ENCODE peak calls at places on chromosomes 12 and 14, in six cellular contexts. E is left ventricle myocardium inferior, C is tibial nerve, W is lower lobe of right lung, O is hepatocyte, Q is AG10803. V is an unnamed sample.

GRCh38 chr14:100883789-100884101 is 19.8 kb downstream of the RTL1 start:
- DNase-seq in O (no peak), Q (no peak), C (no peak), E (no peak), W (peak; percentile 24), V (no peak)

GRCh38 chr12:28563926-28564325 is 373.7 kb downstream of the CCDC91 start:
- DNase-seq in C (no peak), O (no peak), W (no peak), E (no peak), Q (peak; percentile 94), V (no peak)

GRCh38 chr12:60035835-60036234 is 440.0 kb downstream of the SLC16A7 start:
- DNase-seq in E (no peak), O (no peak), Q (peak; percentile 39), W (no peak), C (no peak), V (no peak)

GRCh38 chr12:89481218-89481914 is 43.2 kb downstream of the GALNT4 start:
- DNase-seq in W (no peak), Q (no peak), E (no peak), C (no peak), O (no peak), V (no peak)

GRCh38 chr14:97408937-97409860 is 612.0 kb downstream of the VRK1 start:
- DNase-seq in C (no peak), O (no peak), Q (no peak), E (no peak), W (no peak), V (no peak)

GRCh38 chr12:105427883-105428282 is 97.4 kb downstream of the C12orf75 start:
- DNase-seq in O (no peak), W (no peak), E (no peak), C (no peak), Q (peak; percentile 30), V (no peak)

GRCh38 chr12:105025890-105026289 is 39.8 kb downstream of the NOPCHAP1 start:
- DNase-seq in C (peak; percentile 75), W (no peak), E (no peak), Q (peak; percentile 75), O (peak; percentile 43), V (no peak)

GRCh38 chr12:114240288-114240687 is 165.7 kb downstream of the TBX5 start:
- DNase-seq in Q (no peak), W (no peak), C (no peak), O (no peak), E (no peak), V (no peak)

GRCh38 chr14:104735830-104736642 is 12.0 kb downstream of the ADSS1 start:
- DNase-seq in Q (peak; percentile 88), C (peak; percentile 80), W (peak; percentile 89), O (peak; percentile 65), E (peak; percentile 90), V (no peak)

GRCh38 chr14:90695997-90696681 is 120.1 kb downstream of the TTC7B start:
- DNase-seq in Q (no peak), C (no peak), O (no peak), W (no peak), E (no peak), V (no peak)

GRCh38 chr14:56008160-56008559 is 110.1 kb upstream of the PELI2 start:
- DNase-seq in E (no peak), Q (no peak), O (no peak), W (no peak), C (no peak), V (no peak)

GRCh38 chr12:95243497-95244183 is 26.0 kb downstream of the VEZT start:
- DNase-seq in C (no peak), O (no peak), W (no peak), E (no peak), Q (no peak), V (no peak)

GRCh38 chr14:90551070-90551704 is 154.4 kb downstream of the CALM1 start:
- DNase-seq in E (no peak), C (no peak), Q (peak; percentile 33), O (no peak), W (no peak), V (no peak)

GRCh38 chr12:53968214-53969127 is 4.5 kb upstream of the HOXC11 start:
- DNase-seq in W (no peak), O (no peak), E (no peak), Q (no peak), C (no peak), V (no peak)

GRCh38 chr12:119157528-119157927 is 21.2 kb upstream of the HSPB8 start:
- DNase-seq in Q (no peak), C (no peak), O (no peak), E (peak; percentile 79), W (peak; percentile 57), V (no peak)

GRCh38 chr14:50607181-50607580 is 47.2 kb downstream of the ATL1 start:
- DNase-seq in E (no peak), C (no peak), W (no peak), Q (peak; percentile 89), O (no peak), V (no peak)

GRCh38 chr14:94051115-94051514 is 25.0 kb downstream of the OTUB2 start:
- DNase-seq in E (peak; percentile 46), Q (peak; percentile 37), W (no peak), C (peak; percentile 45), O (peak; percentile 53), V (peak; percentile 38)

GRCh38 chr12:30797689-30798088 is 42.9 kb upstream of the CAPRIN2 start:
- DNase-seq in C (no peak), W (no peak), Q (no peak), O (no peak), E (no peak), V (no peak)

GRCh38 chr12:68042212-68042699 is 53.0 kb downstream of the IFNG-AS1 start:
- DNase-seq in Q (peak; percentile 4), C (no peak), W (no peak), O (no peak), E (no peak), V (no peak)

GRCh38 chr12:19129486-19130223 is at the start of gene PLEKHA5:
- DNase-seq in Q (peak; percentile 71), C (peak; percentile 52), O (peak; percentile 91), E (peak; percentile 81), W (peak; percentile 75), V (peak; percentile 79)

GRCh38 chr12:120856980-120857379 is 47.2 kb downstream of the SPPL3 start:
- DNase-seq in C (no peak), O (no peak), W (no peak), E (no peak), Q (peak; percentile 32), V (peak; percentile 45)

GRCh38 chr12:12425616-12426015 is 68.7 kb downstream of the BORCS5 start:
- DNase-seq in C (no peak), Q (peak; percentile 57), O (no peak), W (no peak), E (no peak), V (no peak)

GRCh38 chr12:65811968-65812700 is 12.1 kb upstream of the HMGA2 start:
- DNase-seq in E (no peak), W (no peak), C (no peak), Q (no peak), O (no peak), V (no peak)

GRCh38 chr12:113224955-113225354 is 3.7 kb downstream of the TPCN1 start:
- DNase-seq in E (no peak), W (no peak), C (no peak), O (no peak), Q (no peak), V (no peak)

GRCh38 chr14:63134801-63135200 is 69.4 kb upstream of the RHOJ start:
- DNase-seq in C (no peak), Q (no peak), E (no peak), O (peak; percentile 27), W (no peak), V (peak; percentile 11)
- TF ChIP-seq CTCF in C (no peak), Q (peak; percentile 11), E (no peak), O (peak; percentile 48), W (peak; percentile 23), V (no peak)

GRCh38 chr14:103188691-103189480 is 65.6 kb downstream of the TNFAIP2 start:
- DNase-seq in O (peak; percentile 73), W (peak; percentile 51), E (peak; percentile 36), Q (peak; percentile 29), C (no peak), V (peak; percentile 52)
- TF ChIP-seq CTCF in O (peak; percentile 31), W (peak; percentile 36), E (peak; percentile 60), Q (peak; percentile 1), C (peak; percentile 10), V (peak; percentile 42)

GRCh38 chr12:94192506-94192905 is 44.1 kb downstream of the PLXNC1 start:
- DNase-seq in O (no peak), C (no peak), W (no peak), E (no peak), Q (no peak), V (no peak)

GRCh38 chr12:94193168-94193567 is 44.8 kb downstream of the PLXNC1 start:
- DNase-seq in E (no peak), W (no peak), O (no peak), Q (no peak), C (no peak), V (no peak)

GRCh38 chr12:94193623-94194022 is 45.2 kb downstream of the PLXNC1 start:
- DNase-seq in W (no peak), C (no peak), Q (no peak), E (no peak), O (no peak), V (no peak)

GRCh38 chr12:94198469-94198868 is 50.1 kb downstream of the PLXNC1 start:
- DNase-seq in E (no peak), C (no peak), Q (no peak), O (no peak), W (no peak), V (no peak)

DNA sequence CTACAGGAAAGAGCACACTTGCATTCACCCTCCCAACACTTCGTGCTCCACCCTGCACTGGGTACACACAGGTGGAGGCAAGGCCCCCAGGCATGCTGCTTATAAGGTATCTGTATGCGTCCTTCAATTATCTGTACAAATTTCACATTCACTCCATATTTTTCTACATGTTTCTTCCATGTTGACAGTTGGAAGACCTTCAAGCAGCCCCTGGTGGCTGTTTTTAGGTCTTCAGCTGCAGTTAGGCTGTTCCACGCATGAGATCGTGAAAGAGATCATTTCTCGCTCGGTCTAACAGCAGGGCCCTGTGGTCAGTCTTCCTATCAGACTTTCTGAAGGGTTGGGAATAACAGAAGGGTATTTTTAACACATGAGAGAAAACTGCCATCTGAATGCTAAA is 47.1 kb downstream of the PLXNC1 start:
- DNase-seq in O (no peak), Q (no peak), E (no peak), W (no peak), C (no peak), V (no peak)
- TF ChIP-seq CTCF in O (no peak), Q (no peak), E (no peak), W (no peak), C (no peak), V (no peak)

DNA sequence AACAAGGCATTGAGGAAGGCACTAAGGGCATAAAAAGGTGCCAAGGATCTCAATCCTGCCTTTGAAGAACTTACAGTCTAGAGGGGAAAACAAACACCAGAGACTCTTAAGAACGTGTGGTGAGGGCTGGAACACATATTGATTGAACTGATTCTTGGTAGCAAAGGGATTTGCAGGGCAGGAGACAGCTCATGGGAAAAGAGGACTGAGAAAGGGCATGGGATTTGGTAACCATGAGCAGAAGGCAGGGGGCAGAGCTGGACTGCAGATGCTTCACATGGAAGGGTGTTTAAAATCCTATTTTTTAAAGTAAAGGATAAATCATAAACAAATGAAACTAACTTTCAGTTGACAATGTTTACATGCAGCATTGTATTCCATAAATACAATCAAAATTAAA is 203.1 kb downstream of the ITPR2 start:
- DNase-seq in C (no peak), Q (peak; percentile 30), W (no peak), O (no peak), E (no peak), V (no peak)
- TF ChIP-seq CTCF in C (peak; percentile 11), Q (peak; percentile 53), W (peak; percentile 21), O (peak; percentile 39), E (peak; percentile 25), V (peak; percentile 16)

GRCh38 chr12:87866602-87867292 is 162.5 kb downstream of the C12orf50 start:
- DNase-seq in O (peak; percentile 21), C (no peak), Q (peak; percentile 22), E (no peak), W (no peak), V (peak; percentile 8)
- TF ChIP-seq CTCF in O (peak; percentile 30), C (no peak), Q (peak; percentile 52), E (peak; percentile 23), W (peak; percentile 9), V (peak; percentile 41)